ENCODE peak calls at places on chromosomes 11 and 22, in five cellular contexts. Z, F, B, X and Y are unnamed samples.

GRCh38 chr11:107359701-107360100 is 97.9 kb downstream of the CWF19L2 start:
- DNase-seq in B (no peak), Z (no peak), X (peak; percentile 14), F (no peak), Y (no peak)

GRCh38 chr11:88553204-88553603 is 215.7 kb upstream of the CTSC start:
- DNase-seq in X (peak; percentile 49), B (no peak), Z (no peak), F (no peak), Y (no peak)

GRCh38 chr11:119100246-119100959 is 1.2 kb downstream of the DPAGT1 start:
- DNase-seq in B (no peak), F (no peak), Z (no peak), X (peak; percentile 54), Y (peak; percentile 57)

GRCh38 chr11:13997881-13998280 is 35.4 kb downstream of the SPON1 start:
- DNase-seq in Z (no peak), B (no peak), X (no peak), F (no peak), Y (no peak)

GRCh38 chr11:122863704-122864326 is 18.7 kb upstream of the JHY start:
- DNase-seq in F (peak; percentile 54), Z (peak; percentile 31), X (peak; percentile 50), B (no peak), Y (peak; percentile 18)

GRCh38 chr22:47927811-47928210 is 1165.4 kb downstream of the TBC1D22A start:
- DNase-seq in X (no peak), B (no peak), F (no peak), Z (no peak), Y (no peak)

GRCh38 chr22:37577957-37578356 is 1.9 kb downstream of the LGALS2 start:
- DNase-seq in B (no peak), Z (no peak), X (no peak), F (no peak), Y (no peak)

GRCh38 chr22:39405346-39406085 is 5.9 kb downstream of the TAB1 start:
- DNase-seq in F (no peak), Z (no peak), B (no peak), X (peak; percentile 65), Y (no peak)

GRCh38 chr22:41782316-41782715 is 18.2 kb upstream of the CCDC134 start:
- DNase-seq in Z (no peak), F (no peak), B (no peak), X (no peak), Y (no peak)

GRCh38 chr22:17570851-17571631 is 7.7 kb downstream of the SLC25A18 start:
- DNase-seq in X (peak; percentile 83), Z (no peak), F (peak; percentile 52), B (peak; percentile 67), Y (no peak)

GRCh38 chr11:96215094-96215782 is 127.8 kb downstream of the MAML2 start:
- DNase-seq in F (no peak), Z (no peak), B (no peak), X (peak; percentile 76), Y (no peak)

GRCh38 chr22:36955691-36956090 is 42.3 kb downstream of the CSF2RB start:
- DNase-seq in Z (no peak), X (no peak), F (no peak), B (no peak), Y (no peak)

GRCh38 chr22:43827926-43828710 is 16.0 kb upstream of the EFCAB6 start:
- DNase-seq in F (no peak), B (peak; percentile 8), X (no peak), Z (no peak), Y (no peak)

GRCh38 chr11:114440971-114441810 is 1.9 kb downstream of the REXO2 start:
- DNase-seq in Z (no peak), X (no peak), B (no peak), F (no peak), Y (peak; percentile 65)

GRCh38 chr22:35561796-35562526 is 21.3 kb downstream of the RASD2 start:
- DNase-seq in B (no peak), F (no peak), Z (peak; percentile 48), X (peak; percentile 84), Y (no peak)

GRCh38 chr11:9139628-9140357 is 48.4 kb upstream of the SCUBE2 start:
- DNase-seq in B (no peak), Z (no peak), F (no peak), X (no peak), Y (no peak)

GRCh38 chr22:25112538-25113253 is 87.0 kb upstream of the CRYBB3 start:
- DNase-seq in F (no peak), X (no peak), B (no peak), Z (no peak), Y (no peak)

GRCh38 chr11:86517557-86517956 is 142.9 kb downstream of the CCDC81 start:
- DNase-seq in F (no peak), B (no peak), X (no peak), Z (no peak), Y (no peak)

DNA sequence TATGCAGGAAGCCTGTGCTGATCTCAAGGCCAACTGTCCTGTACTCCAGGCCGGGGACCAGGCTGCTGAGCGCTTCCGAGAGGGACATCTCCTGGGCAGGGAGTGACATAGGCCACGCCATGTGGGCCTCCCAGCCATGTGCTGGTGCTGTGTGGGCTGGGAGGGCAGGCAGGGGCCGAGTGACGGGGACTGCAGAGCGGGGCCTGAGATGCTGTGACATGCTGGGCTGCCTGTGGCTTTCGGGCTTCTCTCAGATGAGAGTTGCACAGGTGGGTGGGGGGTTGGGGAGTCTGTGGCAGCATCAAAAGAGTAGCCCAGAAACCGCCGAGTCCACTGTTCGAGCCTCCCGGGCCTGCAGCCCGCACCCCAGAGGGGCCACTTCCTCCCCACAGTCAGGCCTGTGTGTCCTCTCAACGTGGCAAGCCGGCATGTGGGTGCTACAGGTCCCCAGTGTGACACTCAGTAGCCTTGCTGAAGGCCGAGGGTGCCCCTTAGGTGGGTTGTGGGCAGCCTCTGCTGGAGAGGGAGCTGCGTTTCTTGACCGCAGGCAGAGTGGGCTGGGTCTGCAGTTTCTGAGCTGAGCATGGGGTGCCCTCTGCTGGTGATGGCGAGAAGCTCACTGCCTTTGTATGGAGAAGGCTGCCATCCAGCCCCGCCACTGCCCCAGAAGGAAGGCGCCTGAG is 101.2 kb downstream of the BCR start:
- DNase-seq in F (peak; percentile 86), Z (peak; percentile 100), X (peak; percentile 67), B (peak; percentile 88), Y (peak; percentile 58)
- TF ChIP-seq POLR2A in F (no peak), Z (no peak), X (peak; percentile 50), B (no peak), Y (no peak)

GRCh38 chr22:45978275-45978713 is 1.3 kb upstream of the WNT7B start:
- DNase-seq in F (no peak), X (no peak), Z (no peak), B (no peak), Y (no peak)

GRCh38 chr22:45975266-45976161 is 1.4 kb downstream of the WNT7B start:
- DNase-seq in X (no peak), B (no peak), Z (no peak), F (no peak), Y (no peak)

GRCh38 chr22:45976351-45977002 is 485 bp downstream of the WNT7B start:
- DNase-seq in F (no peak), Z (no peak), X (no peak), B (no peak), Y (no peak)

GRCh38 chr22:45977551-45978274 is 751 bp upstream of the WNT7B start:
- DNase-seq in X (peak; percentile 22), B (no peak), Z (no peak), F (no peak), Y (no peak)

DNA sequence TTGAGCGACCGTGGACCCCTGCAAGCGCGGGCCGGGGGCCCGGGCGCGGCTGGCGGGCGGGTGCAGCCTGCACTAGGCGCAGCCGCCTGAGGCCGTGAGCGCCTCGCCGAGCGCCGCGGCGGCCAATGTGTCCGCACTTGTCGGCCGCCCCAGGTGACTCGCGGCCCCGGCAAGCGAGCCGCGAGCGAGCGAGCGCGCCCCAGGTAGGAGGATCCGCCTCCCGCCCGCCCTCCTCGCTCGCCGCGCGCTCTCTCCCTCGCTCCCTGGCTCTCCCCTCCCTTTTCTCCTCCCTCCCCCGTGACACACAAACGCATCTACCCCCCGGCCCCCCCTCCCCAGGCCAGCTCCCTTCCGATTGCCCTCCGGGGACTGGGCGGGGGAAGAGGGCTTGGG is at the start of gene WNT7B:
- DNase-seq in F (no peak), B (no peak), X (no peak), Z (peak; percentile 13), Y (peak; percentile 10)
- TF ChIP-seq POLR2A in F (no peak), B (no peak), X (no peak), Z (no peak), Y (no peak)

DNA sequence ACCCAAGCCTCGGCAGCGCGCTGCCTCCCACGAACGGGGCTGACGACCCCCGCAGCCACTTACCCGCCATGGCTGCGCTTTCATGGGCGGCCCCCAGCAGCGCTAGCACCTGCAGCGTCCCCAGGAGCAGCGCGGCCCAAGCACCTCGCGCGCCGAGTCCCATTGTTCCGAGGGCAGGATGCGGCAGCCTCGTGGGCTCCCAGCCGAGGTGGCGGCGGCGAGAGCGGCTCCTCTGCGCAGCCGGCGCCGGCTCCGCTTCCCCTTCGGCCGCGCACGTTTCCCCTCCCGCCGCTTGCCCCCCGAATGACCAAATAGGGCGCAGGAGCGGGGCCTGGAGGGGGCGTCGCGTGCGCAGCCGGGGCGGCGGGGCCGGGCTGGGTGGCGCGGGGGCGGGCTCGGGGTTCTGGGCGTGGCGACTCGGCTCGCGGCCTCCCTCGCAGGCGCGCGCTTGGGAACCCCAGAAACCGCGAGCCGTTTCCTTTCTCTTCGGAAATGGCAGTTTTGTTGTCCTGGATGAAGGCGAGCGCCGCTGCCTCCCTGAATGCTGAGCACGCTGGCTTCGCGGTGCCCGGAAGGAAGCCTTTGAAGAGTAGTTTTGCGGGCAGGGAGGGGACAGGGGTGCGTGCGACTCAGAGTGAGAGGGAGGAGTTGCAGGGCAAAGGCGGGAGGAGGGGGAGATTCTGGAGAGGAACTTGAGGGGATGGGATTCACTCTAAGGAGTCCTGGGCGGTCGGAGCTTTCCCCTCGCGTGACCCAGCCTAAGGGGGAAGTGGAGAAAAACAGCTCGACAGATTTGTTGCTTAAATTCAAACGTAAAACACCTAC is at the start of gene TMEM123:
- DNase-seq in Z (peak; percentile 89), B (peak; percentile 83), F (peak; percentile 71), X (peak; percentile 58), Y (peak; percentile 65)
- TF ChIP-seq POLR2A in Z (peak; percentile 80), B (no peak), F (peak; percentile 75), X (no peak), Y (no peak)

GRCh38 chr11:73597956-73598718 is at the start of gene FAM168A:
- DNase-seq in X (peak; percentile 97), Z (peak; percentile 92), B (peak; percentile 96), F (peak; percentile 96), Y (peak; percentile 97)
- TF ChIP-seq POLR2A in X (no peak), Z (peak; percentile 81), B (peak; percentile 65), F (peak; percentile 72), Y (peak; percentile 71)